ENCODE peak calls at places on chromosomes 6 and 20, in seven cellular contexts. Z is esophagus squamous epithelium, J is foreskin fibroblast, O is GM06990, M is HCT116, T is GM23338, A is mucosa of descending colon. W is an unnamed sample.
A peak's percentile ranks its signal among the peaks of the same experiment; 100 is the strongest.

GRCh38 chr6:21593412-21593926 is at the start of gene SOX4:
- DNase-seq in Z (peak; percentile 51), J (peak; percentile 86), O (peak; percentile 82), M (peak; percentile 93), T (peak; percentile 99), A (peak; percentile 97), W (peak; percentile 98)

GRCh38 chr6:82910394-82910793 is 155.2 kb downstream of the UBE3D start:
- DNase-seq in Z (no peak), J (no peak), O (no peak), M (no peak), T (no peak), A (no peak), W (no peak)

GRCh38 chr6:133240511-133241087 is 558 bp upstream of the EYA4 start:
- DNase-seq in Z (no peak), J (no peak), O (no peak), M (no peak), T (peak; percentile 61), A (no peak), W (peak; percentile 3)

GRCh38 chr6:13500264-13500663 is 12.9 kb upstream of the GFOD1 start:
- DNase-seq in Z (no peak), J (no peak), O (no peak), M (no peak), T (no peak), A (no peak), W (peak; percentile 9)

GRCh38 chr20:44901972-44902371 is 7.9 kb upstream of the PABPC1L start:
- DNase-seq in Z (no peak), J (peak; percentile 47), O (no peak), M (no peak), T (no peak), A (no peak), W (peak; percentile 56)

GRCh38 chr6:64294034-64294433 is 658.4 kb downstream of the PHF3 start:
- DNase-seq in Z (no peak), J (no peak), O (no peak), M (no peak), T (no peak), A (no peak), W (no peak)

GRCh38 chr6:12849420-12850200 is 133.0 kb downstream of the PHACTR1 start:
- DNase-seq in Z (no peak), J (peak; percentile 44), O (no peak), M (no peak), T (no peak), A (no peak), W (peak; percentile 8)

GRCh38 chr20:41175727-41176330 is 38.5 kb downstream of the PLCG1 start:
- DNase-seq in Z (no peak), J (no peak), O (no peak), M (no peak), T (no peak), A (no peak), W (no peak)

GRCh38 chr20:6940052-6940451 is 172.6 kb downstream of the BMP2 start:
- DNase-seq in Z (no peak), J (no peak), O (no peak), M (no peak), T (peak; percentile 88), A (no peak), W (peak; percentile 1)

GRCh38 chr20:57500941-57501340 is 24.0 kb downstream of the CTCFL start:
- DNase-seq in Z (no peak), J (no peak), O (no peak), M (no peak), T (no peak), A (no peak), W (no peak)

GRCh38 chr6:105733556-105734162 is 330.8 kb upstream of the PREP start:
- DNase-seq in Z (no peak), J (peak; percentile 33), O (no peak), M (peak; percentile 41), T (peak; percentile 79), A (peak; percentile 26), W (peak; percentile 70)

GRCh38 chr6:4162345-4162744 is 27.0 kb upstream of the ECI2 start:
- DNase-seq in Z (no peak), J (no peak), O (no peak), M (no peak), T (no peak), A (no peak), W (no peak)

GRCh38 chr20:51526105-51526470 is 16.4 kb downstream of the NFATC2 start:
- DNase-seq in Z (no peak), J (no peak), O (no peak), M (no peak), T (no peak), A (no peak), W (no peak)

GRCh38 chr20:3218307-3218988 is 9.2 kb downstream of the ITPA start:
- DNase-seq in Z (no peak), J (no peak), O (peak; percentile 75), M (no peak), T (peak; percentile 88), A (peak; percentile 56), W (peak; percentile 46)

GRCh38 chr6:99885051-99885450 is 109.0 kb downstream of the MCHR2 start:
- DNase-seq in Z (no peak), J (no peak), O (no peak), M (no peak), T (no peak), A (no peak), W (no peak)

GRCh38 chr6:27630727-27631613 is 158.1 kb upstream of the ZNF184 start:
- DNase-seq in Z (no peak), J (peak; percentile 31), O (peak; percentile 78), M (peak; percentile 44), T (peak; percentile 92), A (peak; percentile 26), W (peak; percentile 58)

DNA sequence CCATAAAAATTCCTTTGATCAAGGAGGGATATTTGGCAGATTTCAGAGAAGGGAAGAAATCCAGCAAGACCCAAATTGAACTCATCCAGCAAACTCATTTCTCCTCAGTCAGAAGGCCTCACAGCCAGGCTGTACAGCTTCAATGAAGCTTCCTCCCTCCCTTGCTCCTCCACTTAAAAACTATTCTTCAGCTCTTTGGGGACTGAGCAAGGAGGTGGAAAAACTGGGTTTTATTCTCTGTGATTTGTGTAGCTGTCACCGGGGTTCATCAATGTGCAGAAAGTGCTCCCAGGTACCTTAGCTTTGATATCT is 158.7 kb upstream of the ZNF184 start:
- DNase-seq in Z (no peak), J (no peak), O (no peak), M (no peak), T (no peak), A (no peak), W (no peak)
- H3K4me3 ChIP-seq in Z (no peak overlapping the region), J (no peak overlapping the region), O (no peak overlapping the region), M (no peak overlapping the region), T (peak overlapping the region; percentile 66), A (no peak overlapping the region), W (no peak overlapping the region)

GRCh38 chr6:149196091-149196490 is 121.4 kb upstream of the TAB2 start:
- DNase-seq in Z (no peak), J (no peak), O (no peak), M (no peak), T (no peak), A (no peak), W (no peak)

GRCh38 chr6:149200282-149200936 is 117.1 kb upstream of the TAB2 start:
- DNase-seq in Z (no peak), J (no peak), O (no peak), M (no peak), T (no peak), A (no peak), W (no peak)

GRCh38 chr6:149198265-149198664 is 119.2 kb upstream of the TAB2 start:
- DNase-seq in Z (no peak), J (no peak), O (no peak), M (no peak), T (no peak), A (no peak), W (no peak)

GRCh38 chr6:149194815-149195558 is 122.5 kb upstream of the TAB2 start:
- DNase-seq in Z (no peak), J (no peak), O (no peak), M (no peak), T (no peak), A (no peak), W (peak; percentile 3)

DNA sequence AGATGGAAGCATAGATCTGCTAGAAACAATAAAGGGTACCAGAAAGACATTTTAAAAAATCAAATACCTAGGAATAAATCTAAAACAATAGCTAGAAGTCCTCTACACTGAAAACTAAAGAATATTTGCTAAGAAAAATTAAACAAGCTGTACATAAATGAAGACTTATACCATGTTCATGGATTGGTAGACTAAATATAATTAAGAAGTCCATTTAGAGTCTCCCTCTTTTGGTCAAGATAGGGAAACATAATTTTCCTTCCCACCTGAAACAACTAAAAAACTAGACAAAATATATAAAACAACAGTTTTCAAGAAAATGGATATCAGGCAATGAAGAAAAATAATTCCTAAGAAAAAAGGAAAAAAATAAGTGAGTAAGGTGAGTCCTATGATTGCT is 120.0 kb upstream of the TAB2 start:
- DNase-seq in Z (no peak), J (no peak), O (no peak), M (no peak), T (no peak), A (no peak), W (no peak)
- TF ChIP-seq CTCF in Z (no peak), J (no peak), O (no peak), M (peak; percentile 17), T (no peak), A (no peak), W (no peak)

GRCh38 chr20:62807444-62808210 is 3.0 kb downstream of the OGFR start:
- DNase-seq in Z (no peak), J (no peak), O (no peak), M (no peak), T (no peak), A (no peak), W (no peak)

GRCh38 chr20:62804632-62805364 is at the start of gene OGFR:
- DNase-seq in Z (no peak), J (no peak), O (peak; percentile 81), M (no peak), T (peak; percentile 71), A (peak; percentile 76), W (peak; percentile 45)

GRCh38 chr20:62805365-62805710 is 703 bp downstream of the OGFR start:
- DNase-seq in Z (no peak), J (no peak), O (no peak), M (no peak), T (peak; percentile 62), A (peak; percentile 36), W (no peak)

GRCh38 chr20:62805711-62806382 is 1.2 kb downstream of the OGFR start:
- DNase-seq in Z (no peak), J (no peak), O (no peak), M (no peak), T (no peak), A (peak; percentile 39), W (no peak)

DNA sequence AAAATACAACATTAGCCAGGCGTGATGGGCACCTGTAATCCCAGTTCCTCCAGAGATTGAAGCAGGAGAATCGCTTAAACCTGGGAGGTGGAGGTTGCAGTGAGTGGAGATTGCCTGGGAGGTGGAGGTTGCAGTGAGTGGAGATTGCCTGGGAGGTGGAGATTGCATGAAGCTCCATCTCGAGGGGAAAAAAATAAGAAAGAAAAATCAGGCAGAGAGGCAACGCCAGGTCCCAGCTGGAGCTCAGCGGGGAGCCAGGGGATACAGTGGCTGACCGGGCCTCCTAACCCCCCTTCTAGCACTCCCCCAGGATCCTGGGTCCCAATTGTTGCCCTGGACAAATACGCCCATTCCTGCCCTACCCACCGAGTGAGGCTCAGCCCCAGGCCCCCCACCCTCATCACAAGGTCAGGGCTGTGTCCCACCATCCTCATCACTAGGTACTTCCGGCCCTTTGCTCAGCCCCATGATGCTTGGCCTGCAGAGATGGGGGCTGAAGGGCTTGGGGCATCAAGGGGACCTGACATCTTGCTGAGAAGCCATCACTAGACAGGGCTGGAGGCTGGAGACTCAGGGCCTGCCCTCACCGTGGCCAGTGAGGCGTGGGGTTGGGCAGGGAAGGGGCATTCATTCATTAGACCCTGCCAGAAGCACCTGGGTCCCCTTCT is 1.9 kb downstream of the OGFR start:
- DNase-seq in Z (no peak), J (no peak), O (no peak), M (no peak), T (no peak), A (no peak), W (no peak)
- H3K4me3 ChIP-seq in Z (no peak overlapping the region), J (peak overlapping the region; percentile 76), O (peak overlapping the region; percentile 93), M (peak overlapping the region; percentile 83), T (peak overlapping the region; percentile 76), A (no peak overlapping the region), W (peak overlapping the region; percentile 72)

GRCh38 chr20:45963059-45964011 is 8.7 kb downstream of the ZNF335 start:
- DNase-seq in Z (no peak), J (no peak), O (no peak), M (no peak), T (peak; percentile 81), A (peak; percentile 75), W (peak; percentile 58)
- TF ChIP-seq CTCF in Z (peak; percentile 57), J (no peak), O (peak; percentile 39), M (peak; percentile 45), T (peak; percentile 49), A (no peak), W (no peak)

W was measured in cardiac fibroblast.